ENCODE peak calls at places on chromosome 22, in eight cellular contexts. E is CD8-positive, alpha-beta memory T cell; O is kidney; D is pancreas; I is NAMALWA; A is DMS153; V is cardiac septum; R is ELF-1. M is an unnamed sample.

GRCh38 chr22:35377735-35378134 is 3.2 kb upstream of the HMOX1 start:
- DNase-seq in E (no peak), O (no peak), D (no peak), I (no peak), A (no peak), V (no peak), R (no peak), M (no peak)

GRCh38 chr22:20153945-20154344 is 3.1 kb upstream of the CCDC188 start:
- DNase-seq in E (no peak), O (no peak), D (no peak), I (no peak), A (no peak), V (no peak), R (peak), M (no peak)

GRCh38 chr22:48431014-48431413 is 1396.7 kb downstream of the BRD1 start:
- DNase-seq in E (no peak), O (no peak), D (no peak), I (no peak), A (no peak), V (peak), R (no peak), M (no peak)

GRCh38 chr22:41288245-41288946 is 2.4 kb upstream of the RANGAP1 start:
- DNase-seq in E (no peak), O (peak), D (no peak), I (no peak), A (peak), V (no peak), R (peak), M (peak)

GRCh38 chr22:24156146-24156914 is 25.0 kb upstream of the SUSD2 start:
- DNase-seq in E (peak), O (no peak), D (no peak), I (peak), A (no peak), V (no peak), R (no peak), M (no peak)

GRCh38 chr22:40325315-40325714 is 21.0 kb upstream of the ADSL start:
- DNase-seq in E (peak), O (no peak), D (no peak), I (no peak), A (no peak), V (no peak), R (no peak), M (no peak)

GRCh38 chr22:43408009-43408408 is 3.8 kb upstream of the MPPED1 start:
- DNase-seq in E (no peak), O (no peak), D (no peak), I (no peak), A (no peak), V (no peak), R (no peak), M (peak)

GRCh38 chr22:24466831-24467249 is 28.3 kb upstream of the UPB1 start:
- DNase-seq in E (no peak), O (no peak), D (no peak), I (peak), A (no peak), V (no peak), R (no peak), M (no peak)